ENCODE peak calls at places on chromosomes 5 and 9, in ten cellular contexts. Z is BE2C, S is MCF 10A, Y is HFF-Myc, A is foreskin fibroblast, O is colonic mucosa, T is thyroid gland, D is neural progenitor cell, C is cardiac fibroblast, U is choroid plexus epithelial cell. R is an unnamed sample.

GRCh38 chr9:14165376-14166035 is 148.4 kb downstream of the NFIB start:
- DNase-seq in O (no peak), D (no peak), Y (no peak), S (peak), A (no peak), T (no peak), Z (no peak), C (peak), U (peak), R (no peak)

GRCh38 chr5:12003680-12004079 is 99.4 kb upstream of the CTNND2 start:
- DNase-seq in O (no peak), D (no peak), Y (no peak), A (no peak), U (no peak), S (no peak), C (no peak), Z (no peak), T (no peak), R (no peak)

GRCh38 chr5:135977375-135977928 is 22.7 kb upstream of the LECT2 start:
- DNase-seq in D (peak), T (peak), S (no peak), O (peak), Y (no peak), Z (no peak), A (no peak), C (peak), U (peak), R (no peak)

GRCh38 chr5:139118804-139119203 is 79.4 kb downstream of the SIL1 start:
- DNase-seq in O (no peak), U (no peak), D (no peak), C (no peak), S (no peak), Z (no peak), Y (no peak), T (no peak), A (no peak), R (no peak)

GRCh38 chr9:124765439-124765835 is 5.7 kb downstream of the NR6A1 start:
- DNase-seq in T (no peak), S (no peak), Y (no peak), D (peak), C (no peak), Z (no peak), O (no peak), U (no peak), A (no peak), R (no peak)

GRCh38 chr9:76215066-76215465 is 179.2 kb downstream of the RFK start:
- DNase-seq in S (peak), A (peak), U (peak), Z (peak), Y (peak), C (peak), T (no peak), D (peak), O (no peak), R (no peak)

GRCh38 chr5:45643051-45643450 is 53.1 kb downstream of the HCN1 start:
- DNase-seq in Z (no peak), T (no peak), U (no peak), A (no peak), S (no peak), C (no peak), O (no peak), Y (no peak), D (no peak), R (no peak)

GRCh38 chr5:136864960-136865359 is 499.6 kb upstream of the TRPC7 start:
- DNase-seq in S (no peak), D (no peak), A (no peak), Z (no peak), C (no peak), O (no peak), Y (no peak), U (no peak), T (no peak), R (no peak)

GRCh38 chr5:1652873-1653707 is 129.3 kb upstream of the LPCAT1 start:
- DNase-seq in Z (no peak), O (peak), C (peak), U (no peak), Y (no peak), D (no peak), S (no peak), A (no peak), T (peak), R (no peak)

GRCh38 chr5:6083311-6083941 is 294.9 kb downstream of the MED10 start:
- DNase-seq in Z (no peak), O (no peak), A (no peak), D (peak), T (no peak), U (no peak), S (no peak), C (no peak), Y (no peak), R (no peak)

GRCh38 chr9:122261469-122261881 is 3.2 kb downstream of the RBM18 start:
- DNase-seq in U (peak), Z (peak), D (no peak), Y (no peak), T (peak), C (peak), S (peak), A (peak), O (peak), R (no peak)

GRCh38 chr5:81579525-81579924 is 171.4 kb downstream of the SSBP2 start:
- DNase-seq in S (peak), Z (peak), D (no peak), T (no peak), U (peak), O (no peak), C (peak), Y (no peak), A (peak), R (no peak)

GRCh38 chr5:107248065-107248695 is 422.6 kb downstream of the EFNA5 start:
- DNase-seq in C (peak), D (peak), S (peak), A (no peak), Z (peak), Y (peak), U (peak), O (peak), T (peak), R (no peak)

GRCh38 chr5:36703245-36703860 is 96.9 kb downstream of the SLC1A3 start:
- DNase-seq in Y (no peak), Z (no peak), S (peak), U (peak), O (no peak), C (peak), A (no peak), T (no peak), D (no peak), R (no peak)

GRCh38 chr5:148794275-148794674 is 32.1 kb upstream of the ADRB2 start:
- DNase-seq in Z (no peak), A (no peak), T (no peak), U (peak), O (no peak), C (peak), Y (no peak), D (no peak), S (peak), R (no peak)

GRCh38 chr9:135476981-135477380 is 2.6 kb upstream of the PPP1R26 start:
- DNase-seq in S (peak), A (no peak), U (no peak), Y (no peak), C (peak), Z (no peak), T (peak), D (no peak), O (no peak), R (no peak)

GRCh38 chr5:54655761-54656160 is 138.2 kb downstream of the SNX18 start:
- DNase-seq in A (no peak), C (no peak), D (no peak), O (no peak), S (no peak), T (no peak), Z (no peak), Y (no peak), U (peak), R (no peak)

GRCh38 chr9:23663536-23663935 is 162.5 kb downstream of the ELAVL2 start:
- DNase-seq in O (peak), U (no peak), A (no peak), Y (no peak), S (no peak), C (no peak), T (no peak), D (no peak), Z (no peak), R (no peak)

GRCh38 chr5:154923441-154924430 is 14.3 kb downstream of the GEMIN5 start:
- DNase-seq in Z (no peak), O (no peak), T (no peak), U (peak), Y (peak), A (no peak), C (no peak), D (no peak), S (no peak), R (no peak)

GRCh38 chr5:110823571-110823970 is 84.8 kb downstream of the SLC25A46 start:
- DNase-seq in T (no peak), A (no peak), U (no peak), O (no peak), C (no peak), D (no peak), Z (no peak), S (no peak), Y (no peak), R (no peak)

GRCh38 chr9:113875917-113876805 is at the start of gene ZNF618:
- DNase-seq in O (no peak), U (no peak), S (peak), D (peak), T (no peak), A (peak), Y (no peak), C (peak), Z (peak), R (no peak)

GRCh38 chr5:8068078-8068477 is 199.1 kb downstream of the MTRR start:
- DNase-seq in Y (no peak), O (no peak), C (no peak), T (no peak), S (no peak), Z (no peak), A (no peak), D (no peak), U (no peak), R (no peak)

GRCh38 chr9:33161011-33161588 is 6.0 kb downstream of the B4GALT1 start:
- DNase-seq in D (peak), O (peak), C (peak), U (peak), Z (peak), T (peak), A (peak), S (peak), Y (peak), R (no peak)

GRCh38 chr5:138180183-138180782 is 1.4 kb downstream of the KIF20A start:
- DNase-seq in A (peak), O (no peak), T (no peak), S (peak), Y (peak), C (peak), D (peak), Z (peak), U (peak), R (no peak)

GRCh38 chr9:112299514-112299913 is 33.9 kb downstream of the PTBP3 start:
- DNase-seq in C (peak), Y (peak), A (peak), D (no peak), Z (no peak), T (no peak), U (peak), S (peak), O (no peak), R (no peak)

GRCh38 chr9:69762527-69762926 is 2.7 kb upstream of the PTAR1 start:
- DNase-seq in A (peak), O (no peak), U (peak), Z (no peak), D (no peak), C (no peak), T (no peak), S (no peak), Y (no peak), R (no peak)

GRCh38 chr5:143509758-143510221 is 106.3 kb upstream of the NR3C1 start:
- DNase-seq in Z (no peak), S (peak), O (no peak), U (no peak), A (no peak), Y (no peak), C (no peak), T (no peak), D (no peak), R (no peak)

GRCh38 chr9:95037789-95038521 is 279.6 kb downstream of the FANCC start:
- DNase-seq in S (no peak), Y (no peak), C (no peak), Z (no peak), A (no peak), O (no peak), T (no peak), U (no peak), D (no peak), R (no peak)

GRCh38 chr9:127305450-127306226 is 41.1 kb downstream of the GARNL3 start:
- DNase-seq in S (no peak), Z (peak), Y (no peak), U (no peak), A (no peak), D (no peak), O (no peak), T (no peak), C (no peak), R (no peak)

GRCh38 chr5:8033261-8033660 is 164.3 kb downstream of the MTRR start:
- DNase-seq in D (no peak), C (no peak), U (no peak), S (no peak), Y (no peak), O (no peak), T (no peak), A (no peak), Z (no peak), R (no peak)

GRCh38 chr9:72382405-72382804 is 17.4 kb upstream of the ZFAND5 start:
- DNase-seq in D (no peak), Z (no peak), Y (no peak), T (no peak), C (peak), U (peak), S (no peak), A (no peak), O (no peak), R (no peak)

GRCh38 chr9:107810493-107810931 is 320.9 kb upstream of the KLF4 start:
- DNase-seq in S (peak), O (no peak), Y (no peak), T (no peak), A (no peak), Z (no peak), U (no peak), D (no peak), C (peak), R (no peak)

GRCh38 chr9:88532320-88532719 is 2.7 kb upstream of the NXNL2 start:
- DNase-seq in D (peak), S (peak), T (peak), A (no peak), Z (peak), Y (no peak), U (peak), C (peak), O (no peak), R (no peak)

DNA sequence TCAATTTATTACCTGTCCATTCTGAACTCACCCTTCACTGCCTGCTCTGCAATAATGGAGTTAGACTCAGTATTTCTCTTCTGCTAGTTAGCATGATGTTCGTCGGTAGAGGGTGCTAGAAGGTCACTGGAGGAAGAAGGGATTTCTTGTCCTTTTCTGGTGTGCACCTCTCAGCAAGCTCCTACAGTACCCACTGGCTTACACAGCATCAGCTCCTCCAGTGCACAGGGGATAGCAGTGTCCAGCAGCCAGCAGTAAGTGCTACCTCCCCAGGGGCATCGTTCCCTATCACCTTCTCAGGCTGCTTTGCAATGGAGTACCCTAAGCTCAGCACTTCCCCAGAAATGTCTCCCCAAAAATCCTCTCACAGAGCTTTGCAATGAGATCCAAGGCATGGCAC is 45.9 kb upstream of the APC start:
- DNase-seq in Y (no peak), C (peak), D (peak), S (peak), O (peak), U (peak), T (no peak), A (peak), Z (peak), R (no peak)
- TF ChIP-seq CTCF in Y (peak), C (peak), D (peak), S (peak), O (peak), U (peak), T (no peak), A (no peak), Z (peak), R (peak)

GRCh38 chr5:140549237-140550144 is 2.0 kb downstream of the EIF4EBP3 start:
- DNase-seq in Z (peak), C (peak), O (peak), D (no peak), U (peak), T (peak), A (peak), Y (no peak), S (peak), R (no peak)

GRCh38 chr5:140548300-140548688 is 832 bp downstream of the EIF4EBP3 start:
- DNase-seq in C (no peak), S (no peak), T (no peak), O (peak), U (no peak), Y (no peak), A (no peak), Z (no peak), D (no peak), R (no peak)

GRCh38 chr5:140546851-140547507 is 483 bp upstream of the EIF4EBP3 start:
- DNase-seq in C (no peak), Y (no peak), O (peak), Z (no peak), S (peak), T (no peak), D (no peak), U (no peak), A (no peak), R (no peak)

GRCh38 chr5:140548791-140549190 is 1.3 kb downstream of the EIF4EBP3 start:
- DNase-seq in S (no peak), D (no peak), C (no peak), Y (no peak), O (no peak), U (no peak), T (no peak), Z (no peak), A (no peak), R (no peak)

GRCh38 chr5:140547508-140548299 is at the start of gene EIF4EBP3:
- DNase-seq in O (peak), Y (peak), U (peak), S (peak), T (peak), A (peak), C (peak), Z (peak), D (peak), R (peak)
- TF ChIP-seq CTCF in O (peak), Y (peak), U (peak), S (peak), T (peak), A (peak), C (peak), Z (peak), D (peak), R (peak)

DNA sequence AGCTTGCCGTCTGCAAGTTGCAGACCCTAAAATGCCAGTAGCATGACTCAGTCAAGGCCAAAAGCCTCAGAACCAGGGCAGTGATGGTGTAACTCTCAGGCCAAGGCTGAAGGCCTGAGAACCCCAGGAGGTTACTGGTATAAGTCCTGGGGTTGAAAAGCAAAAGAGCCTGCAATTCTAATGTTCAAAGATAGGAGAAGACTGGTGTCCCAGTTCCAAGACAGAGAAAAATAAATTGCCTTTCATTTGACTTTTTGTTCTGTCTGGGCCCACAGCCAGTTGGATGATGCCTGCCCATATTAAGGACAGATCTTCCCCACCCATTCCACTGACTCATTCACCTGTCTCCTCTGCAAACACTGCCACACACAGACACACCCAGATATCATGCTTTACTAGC is 673.2 kb downstream of the CDH18 start:
- DNase-seq in S (peak), T (no peak), Z (no peak), D (no peak), C (no peak), U (no peak), A (no peak), Y (no peak), O (no peak), R (no peak)
- TF ChIP-seq CTCF in S (peak), T (no peak), Z (peak), D (no peak), C (no peak), U (no peak), A (no peak), Y (no peak), O (no peak), R (no peak)

GRCh38 chr5:86964889-86965288 is 302.8 kb upstream of the RASA1 start:
- DNase-seq in U (no peak), D (no peak), A (no peak), C (no peak), Y (no peak), O (no peak), S (no peak), T (no peak), Z (no peak), R (no peak)

GRCh38 chr5:86971034-86971511 is 296.6 kb upstream of the RASA1 start:
- DNase-seq in U (peak), A (peak), S (peak), C (peak), Z (no peak), D (no peak), Y (no peak), T (no peak), O (no peak), R (no peak)

GRCh38 chr5:86968311-86968753 is 299.4 kb upstream of the RASA1 start:
- DNase-seq in A (peak), D (peak), U (peak), T (peak), S (peak), C (peak), Z (no peak), Y (no peak), O (no peak), R (no peak)
- TF ChIP-seq CTCF in A (peak), D (peak), U (peak), T (no peak), S (peak), C (peak), Z (peak), Y (peak), O (no peak), R (peak)